ENCODE peak calls at places on chromosomes 3 and 15, in eight cellular contexts. R is right lobe of liver; D is A549; H is spleen; O is upper lobe of right lung; I is HFFc6; S is activated CD8-positive, alpha-beta T cell treated with anti-CD3 and anti-CD28 coated beads for 36 hours; A is neural progenitor cell. K is an unnamed sample.

GRCh38 chr3:172096881-172097420 is 57.6 kb downstream of the FNDC3B start:
- DNase-seq in R (no peak), D (peak), H (no peak), O (no peak), I (peak), S (no peak), A (peak), K (peak)

GRCh38 chr3:10957976-10958749 is 34.4 kb upstream of the SLC6A1 start:
- DNase-seq in R (no peak), D (no peak), H (no peak), O (peak), I (no peak), S (no peak), A (no peak), K (no peak)

GRCh38 chr15:43920815-43921214 is 94.0 kb downstream of the WDR76 start:
- DNase-seq in R (no peak), D (no peak), H (peak), O (no peak), I (no peak), S (no peak), A (peak), K (no peak)

GRCh38 chr3:88809993-88810392 is 297.4 kb upstream of the EPHA3 start:
- DNase-seq in R (no peak), D (no peak), H (no peak), O (no peak), I (no peak), S (no peak), A (no peak), K (peak)

GRCh38 chr3:38960953-38961622 is 90.7 kb downstream of the SCN11A start:
- DNase-seq in R (no peak), D (peak), H (no peak), O (no peak), I (peak), S (peak), A (peak), K (peak)

GRCh38 chr3:170908235-170909116 is at the start of gene EIF5A2:
- DNase-seq in R (peak), D (peak), H (peak), O (peak), I (peak), S (peak), A (peak), K (peak)

GRCh38 chr3:149221783-149222517 is at the start of gene CP:
- DNase-seq in R (no peak), D (peak), H (no peak), O (no peak), I (no peak), S (no peak), A (peak), K (no peak)

GRCh38 chr3:78235841-78236240 is 1195.9 kb downstream of the ROBO2 start:
- DNase-seq in R (no peak), D (no peak), H (no peak), O (no peak), I (no peak), S (no peak), A (no peak), K (no peak)

GRCh38 chr3:159947220-159947619 is 41.4 kb upstream of the IL12A start:
- DNase-seq in R (no peak), D (no peak), H (no peak), O (no peak), I (peak), S (no peak), A (no peak), K (peak)

GRCh38 chr3:88433572-88433971 is 283.8 kb downstream of the C3orf38 start:
- DNase-seq in R (no peak), D (no peak), H (peak), O (no peak), I (no peak), S (no peak), A (no peak), K (no peak)

GRCh38 chr3:115852278-115852677 is 229.0 kb downstream of the GAP43 start:
- DNase-seq in R (no peak), D (no peak), H (no peak), O (no peak), I (no peak), S (no peak), A (no peak), K (no peak)

GRCh38 chr3:37905987-37906674 is 44.5 kb downstream of the CTDSPL start:
- DNase-seq in R (no peak), D (no peak), H (no peak), O (no peak), I (peak), S (no peak), A (no peak), K (peak)

GRCh38 chr3:117404756-117405155 is 695.2 kb downstream of the TUSC7 start:
- DNase-seq in R (no peak), D (no peak), H (no peak), O (no peak), I (no peak), S (no peak), A (no peak), K (no peak)

GRCh38 chr3:66411436-66411835 is 89.4 kb downstream of the LRIG1 start:
- DNase-seq in R (no peak), D (no peak), H (no peak), O (no peak), I (no peak), S (no peak), A (no peak), K (peak)

GRCh38 chr3:52845691-52846426 is 11.0 kb upstream of the MUSTN1 start:
- DNase-seq in R (no peak), D (no peak), H (peak), O (no peak), I (no peak), S (peak), A (peak), K (no peak)

GRCh38 chr3:168914662-168915061 is 748.9 kb downstream of the MECOM start:
- DNase-seq in R (no peak), D (no peak), H (no peak), O (no peak), I (peak), S (no peak), A (no peak), K (peak)

GRCh38 chr15:77541421-77542181 is 91.1 kb downstream of the LINGO1 start:
- DNase-seq in R (no peak), D (no peak), H (peak), O (no peak), I (no peak), S (no peak), A (peak), K (peak)

GRCh38 chr3:7733933-7734332 is 767.7 kb upstream of the LMCD1 start:
- DNase-seq in R (no peak), D (no peak), H (no peak), O (no peak), I (no peak), S (no peak), A (no peak), K (peak)

GRCh38 chr3:186239321-186239720 is 122.7 kb downstream of the DGKG start:
- DNase-seq in R (no peak), D (peak), H (no peak), O (no peak), I (no peak), S (no peak), A (peak), K (no peak)

GRCh38 chr3:65995030-65995429 is 43.7 kb downstream of the MAGI1 start:
- DNase-seq in R (no peak), D (no peak), H (no peak), O (no peak), I (peak), S (no peak), A (no peak), K (peak)

GRCh38 chr3:39668420-39668819 is 141.0 kb upstream of the MYRIP start:
- DNase-seq in R (no peak), D (peak), H (no peak), O (no peak), I (peak), S (peak), A (peak), K (peak)

GRCh38 chr3:122458992-122459391 is 43.1 kb upstream of the WDR5B start:
- DNase-seq in R (no peak), D (peak), H (no peak), O (no peak), I (peak), S (no peak), A (peak), K (peak)

GRCh38 chr3:101898062-101898461 is 48.7 kb downstream of the NFKBIZ start:
- DNase-seq in R (no peak), D (no peak), H (no peak), O (no peak), I (no peak), S (no peak), A (no peak), K (no peak)

GRCh38 chr15:76994971-76995945 is at the start of gene PSTPIP1:
- DNase-seq in R (peak), D (no peak), H (peak), O (peak), I (no peak), S (peak), A (no peak), K (peak)

GRCh38 chr15:81483496-81483895 is 109.5 kb upstream of the TMC3 start:
- DNase-seq in R (no peak), D (no peak), H (no peak), O (no peak), I (no peak), S (no peak), A (no peak), K (no peak)

GRCh38 chr3:78802588-78802930 is 965.2 kb downstream of the ROBO1 start:
- DNase-seq in R (no peak), D (no peak), H (no peak), O (no peak), I (no peak), S (no peak), A (no peak), K (no peak)

GRCh38 chr15:99439524-99439835 is 126.3 kb upstream of the MEF2A start:
- DNase-seq in R (no peak), D (no peak), H (no peak), O (no peak), I (no peak), S (no peak), A (no peak), K (no peak)

GRCh38 chr3:135918600-135918999 is 46.9 kb upstream of the PPP2R3A start:
- DNase-seq in R (no peak), D (peak), H (no peak), O (no peak), I (peak), S (no peak), A (peak), K (peak)
- TF ChIP-seq CTCF in R (peak), D (peak), H (no peak), O (peak), I (peak), S (no peak), A (peak), K (peak)

GRCh38 chr15:53130943-53131342 is 340.8 kb upstream of the ONECUT1 start:
- DNase-seq in R (no peak), D (no peak), H (no peak), O (no peak), I (no peak), S (no peak), A (peak), K (no peak)

GRCh38 chr15:53122818-53123217 is 332.7 kb upstream of the ONECUT1 start:
- DNase-seq in R (no peak), D (no peak), H (no peak), O (no peak), I (no peak), S (no peak), A (no peak), K (no peak)

GRCh38 chr15:53128652-53129051 is 338.5 kb upstream of the ONECUT1 start:
- DNase-seq in R (no peak), D (no peak), H (no peak), O (no peak), I (no peak), S (no peak), A (no peak), K (no peak)

DNA sequence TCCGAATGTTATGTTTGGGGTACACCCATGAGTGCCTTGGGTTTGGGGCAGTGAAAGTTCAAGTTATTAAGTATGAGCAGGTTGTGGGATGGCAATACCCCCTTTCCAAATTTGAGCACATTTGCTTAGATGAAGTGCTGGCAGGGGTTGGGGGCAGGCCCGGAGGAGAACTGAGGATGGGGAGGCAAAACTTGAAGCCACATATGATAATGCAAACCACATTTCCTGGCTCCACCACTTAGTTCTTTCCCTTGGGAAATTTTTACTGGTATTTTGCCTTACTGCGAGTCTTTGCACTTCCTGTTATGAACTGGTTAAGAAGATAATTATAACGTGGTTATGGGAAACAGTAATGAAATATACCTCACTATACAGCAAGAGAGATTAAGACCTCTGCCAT is 336.0 kb upstream of the ONECUT1 start:
- DNase-seq in R (no peak), D (no peak), H (no peak), O (no peak), I (no peak), S (no peak), A (no peak), K (no peak)
- TF ChIP-seq CTCF in R (no peak), D (no peak), H (no peak), O (no peak), I (no peak), S (no peak), A (no peak), K (no peak)

GRCh38 chr3:139096670-139097069 is 52.0 kb upstream of the PRR23C start:
- DNase-seq in R (no peak), D (no peak), H (no peak), O (no peak), I (no peak), S (no peak), A (no peak), K (no peak)
- TF ChIP-seq CTCF in R (no peak), D (no peak), H (no peak), O (no peak), I (no peak), S (no peak), A (no peak), K (no peak)

GRCh38 chr15:39171944-39172368 is 408.9 kb upstream of the THBS1 start:
- DNase-seq in R (no peak), D (peak), H (no peak), O (peak), I (peak), S (peak), A (peak), K (peak)
- TF ChIP-seq CTCF in R (peak), D (peak), H (no peak), O (peak), I (peak), S (peak), A (peak), K (peak)

GRCh38 chr3:55607844-55608243 is 120.7 kb upstream of the WNT5A start:
- DNase-seq in R (no peak), D (no peak), H (no peak), O (no peak), I (no peak), S (peak), A (no peak), K (no peak)

GRCh38 chr3:55607175-55607574 is 120.1 kb upstream of the WNT5A start:
- DNase-seq in R (no peak), D (no peak), H (no peak), O (no peak), I (no peak), S (no peak), A (no peak), K (no peak)

GRCh38 chr3:55608266-55608937 is 121.3 kb upstream of the WNT5A start:
- DNase-seq in R (no peak), D (no peak), H (no peak), O (no peak), I (no peak), S (no peak), A (no peak), K (no peak)

GRCh38 chr3:55605837-55606236 is 118.7 kb upstream of the WNT5A start:
- DNase-seq in R (no peak), D (no peak), H (no peak), O (no peak), I (no peak), S (no peak), A (no peak), K (no peak)

DNA sequence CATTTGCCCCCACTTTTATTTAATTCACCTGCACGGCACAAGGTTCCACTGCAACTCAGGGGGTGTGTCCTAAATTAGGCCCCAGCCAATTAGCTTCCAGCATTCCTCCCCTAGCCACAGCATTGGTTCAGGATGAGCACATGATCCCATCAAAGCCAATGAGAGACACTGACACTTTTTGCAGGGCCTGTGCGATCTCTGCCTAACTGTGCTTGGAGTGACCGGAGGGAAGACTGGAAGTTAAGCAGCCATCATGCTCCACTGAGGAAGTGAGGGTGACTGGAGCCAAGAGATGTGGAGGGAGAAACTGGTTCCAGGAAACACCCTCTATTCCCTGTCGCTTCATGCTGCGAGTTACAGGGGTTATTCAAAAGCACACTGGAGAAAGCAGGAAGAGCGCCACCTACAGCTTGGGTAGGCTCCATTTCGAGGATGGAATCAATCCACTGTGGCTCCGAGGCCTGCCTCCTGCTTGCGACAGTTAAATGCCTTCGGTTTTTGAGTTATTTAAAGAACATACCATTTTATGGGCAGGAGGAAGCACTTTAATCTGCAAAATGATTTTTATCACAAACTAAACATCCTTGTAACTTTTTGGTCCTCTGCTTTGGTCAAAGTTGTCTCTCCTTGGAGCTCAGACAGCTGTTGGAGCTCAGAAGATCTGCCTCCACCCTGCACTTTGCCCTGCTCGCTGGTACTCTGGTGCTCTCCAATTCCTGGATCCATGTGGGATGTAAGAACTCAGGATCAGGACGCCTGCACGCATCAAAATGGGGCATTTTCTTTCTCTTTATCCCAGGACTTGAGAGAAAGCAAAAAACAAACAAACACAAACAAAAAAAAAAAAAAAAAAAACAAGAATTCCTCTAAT is 122.4 kb upstream of the WNT5A start:
- DNase-seq in R (no peak), D (no peak), H (no peak), O (no peak), I (no peak), S (no peak), A (no peak), K (no peak)
- TF ChIP-seq CTCF in R (peak), D (no peak), H (no peak), O (no peak), I (peak), S (no peak), A (peak), K (no peak)

GRCh38 chr3:194395767-194396527 is 3.1 kb downstream of the GP5 start:
- DNase-seq in R (peak), D (no peak), H (peak), O (peak), I (no peak), S (peak), A (peak), K (no peak)

GRCh38 chr3:194395201-194395600 is 3.9 kb downstream of the GP5 start:
- DNase-seq in R (no peak), D (no peak), H (no peak), O (no peak), I (no peak), S (peak), A (no peak), K (no peak)

GRCh38 chr3:194396897-194397756 is 1.9 kb downstream of the GP5 start:
- DNase-seq in R (no peak), D (no peak), H (peak), O (peak), I (no peak), S (peak), A (no peak), K (no peak)

GRCh38 chr3:194397757-194398312 is 1.2 kb downstream of the GP5 start:
- DNase-seq in R (no peak), D (no peak), H (peak), O (peak), I (no peak), S (peak), A (no peak), K (no peak)

DNA sequence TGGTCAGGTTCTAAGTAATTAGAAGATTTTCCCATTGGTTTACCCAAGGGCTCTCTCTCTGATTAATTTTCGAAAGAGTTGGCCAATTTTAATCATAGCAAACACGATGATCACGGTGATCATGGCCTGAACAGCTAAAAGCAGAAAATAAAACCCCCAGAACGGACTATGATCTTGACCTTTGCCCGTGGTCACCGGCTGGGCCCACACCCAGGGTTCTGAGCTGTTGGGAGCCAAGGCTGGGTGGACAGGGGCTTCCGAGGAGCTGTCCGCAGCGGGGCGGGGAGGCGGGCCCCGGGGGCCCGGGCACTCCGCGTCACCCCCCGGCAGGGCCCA is 2.5 kb downstream of the GP5 start:
- DNase-seq in R (no peak), D (no peak), H (no peak), O (peak), I (no peak), S (no peak), A (no peak), K (no peak)
- TF ChIP-seq CTCF in R (no peak), D (no peak), H (no peak), O (no peak), I (no peak), S (no peak), A (no peak), K (no peak)

GRCh38 chr3:157447026-157447694 is 10.5 kb downstream of the PTX3 start:
- DNase-seq in R (no peak), D (peak), H (no peak), O (no peak), I (peak), S (no peak), A (peak), K (peak)
- TF ChIP-seq CTCF in R (peak), D (peak), H (peak), O (peak), I (peak), S (no peak), A (peak), K (peak)

DNA sequence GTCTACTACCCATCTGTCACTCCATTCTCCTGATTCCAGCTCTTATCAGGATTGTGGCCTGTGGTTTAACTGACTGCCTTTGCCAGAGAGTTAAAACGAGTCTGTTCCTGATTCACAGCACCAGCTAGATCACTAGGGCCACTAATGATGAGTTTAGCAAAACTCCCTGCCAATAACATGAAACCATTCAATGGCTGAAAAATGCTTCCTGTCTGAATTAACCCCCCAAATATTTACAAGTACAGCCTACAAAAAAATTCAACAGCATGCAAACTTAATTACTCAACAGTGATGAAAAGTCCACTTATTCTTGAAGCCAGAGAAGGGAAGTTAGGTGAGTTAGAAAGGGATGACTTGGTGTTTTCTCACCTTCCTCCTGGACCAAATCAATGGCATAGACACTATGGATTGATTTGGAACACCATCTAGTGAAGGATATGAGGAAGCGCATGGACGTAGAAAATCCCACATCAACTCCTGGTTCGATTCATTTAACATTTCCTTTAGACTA is 141.4 kb downstream of the TGFBR2 start:
- DNase-seq in R (no peak), D (peak), H (no peak), O (no peak), I (peak), S (no peak), A (peak), K (peak)
- TF ChIP-seq CTCF in R (peak), D (peak), H (peak), O (peak), I (peak), S (no peak), A (peak), K (peak)

GRCh38 chr15:42734076-42734672 is 2.8 kb downstream of the CDAN1 start:
- DNase-seq in R (no peak), D (no peak), H (no peak), O (no peak), I (no peak), S (no peak), A (no peak), K (no peak)

GRCh38 chr15:42736793-42737528 is at the start of gene CDAN1:
- DNase-seq in R (peak), D (peak), H (peak), O (peak), I (peak), S (peak), A (peak), K (peak)

GRCh38 chr15:42736178-42736792 is 643 bp downstream of the CDAN1 start:
- DNase-seq in R (no peak), D (no peak), H (no peak), O (no peak), I (no peak), S (peak), A (peak), K (no peak)

GRCh38 chr15:42735382-42736165 is 1.4 kb downstream of the CDAN1 start:
- DNase-seq in R (no peak), D (no peak), H (no peak), O (no peak), I (no peak), S (no peak), A (no peak), K (no peak)

GRCh38 chr15:42737529-42738328 is 801 bp upstream of the CDAN1 start:
- DNase-seq in R (no peak), D (peak), H (no peak), O (no peak), I (no peak), S (no peak), A (no peak), K (peak)
- TF ChIP-seq CTCF in R (no peak), D (peak), H (no peak), O (no peak), I (peak), S (no peak), A (no peak), K (peak)